ENCODE peak calls at places on chromosomes 6 and 20, in seven cellular contexts. Y is heart left ventricle; G is activated CD8-positive, alpha-beta memory T cell treated with anti-CD3 and anti-CD28 coated beads for 48 hours; D is activated T-cell treated with anti-CD3 and anti-CD28 coated beads for 1 hour; H is T-helper 9 cell; J is RWPE2; I is NCI-H1105 treated with DMSO at 0.1 percent for 48 hours. M is an unnamed sample.

GRCh38 chr6:1079525-1079924 is 232.4 kb upstream of the FOXQ1 start:
- DNase-seq in Y (no peak), G (no peak), D (no peak), H (no peak), J (no peak), I (no peak), M (peak)

GRCh38 chr6:33314515-33314942 is 651 bp upstream of the TAPBP start:
- DNase-seq in Y (peak), G (peak), D (peak), H (peak), J (no peak), I (peak), M (peak)

GRCh38 chr20:56513096-56513806 is 11.3 kb upstream of the FAM209A start:
- DNase-seq in Y (no peak), G (no peak), D (no peak), H (no peak), J (peak), I (no peak), M (no peak)

GRCh38 chr6:42735976-42736375 is 9.9 kb downstream of the TBCC start:
- DNase-seq in Y (no peak), G (no peak), D (no peak), H (no peak), J (no peak), I (no peak), M (no peak)

GRCh38 chr6:106087548-106088325 is 1.6 kb downstream of the PRDM1 start:
- DNase-seq in Y (peak), G (no peak), D (no peak), H (no peak), J (no peak), I (no peak), M (peak)

GRCh38 chr6:20352346-20352745 is 49.3 kb upstream of the E2F3 start:
- DNase-seq in Y (no peak), G (no peak), D (no peak), H (no peak), J (no peak), I (no peak), M (no peak)

GRCh38 chr20:19934792-19935491 is 82.2 kb upstream of the NAA20 start:
- DNase-seq in Y (peak), G (no peak), D (no peak), H (no peak), J (no peak), I (peak), M (no peak)

GRCh38 chr6:39446909-39447308 is 124.4 kb upstream of the KCNK16 start:
- DNase-seq in Y (no peak), G (no peak), D (no peak), H (no peak), J (no peak), I (no peak), M (no peak)

GRCh38 chr20:38049800-38050199 is 16.3 kb downstream of the RPRD1B start:
- DNase-seq in Y (no peak), G (no peak), D (no peak), H (no peak), J (peak), I (no peak), M (no peak)

GRCh38 chr6:100343678-100344077 is 121.0 kb downstream of the SIM1 start:
- DNase-seq in Y (no peak), G (no peak), D (no peak), H (no peak), J (no peak), I (no peak), M (peak)

GRCh38 chr6:167428664-167429063 is 103.8 kb downstream of the TTLL2 start:
- DNase-seq in Y (no peak), G (no peak), D (no peak), H (no peak), J (no peak), I (no peak), M (no peak)

GRCh38 chr6:160398674-160399271 is 50.6 kb downstream of the SLC22A3 start:
- DNase-seq in Y (no peak), G (no peak), D (no peak), H (no peak), J (no peak), I (no peak), M (peak)

GRCh38 chr6:161442381-161442858 is 168.6 kb upstream of the AGPAT4 start:
- DNase-seq in Y (no peak), G (no peak), D (no peak), H (no peak), J (no peak), I (no peak), M (no peak)

GRCh38 chr6:97187951-97188350 is 95.1 kb downstream of the MMS22L start:
- DNase-seq in Y (no peak), G (no peak), D (no peak), H (no peak), J (no peak), I (no peak), M (peak)

GRCh38 chr20:40959325-40960092 is 69.1 kb upstream of the TOP1 start:
- DNase-seq in Y (no peak), G (no peak), D (no peak), H (no peak), J (peak), I (no peak), M (no peak)

GRCh38 chr6:97123112-97123511 is 159.9 kb downstream of the MMS22L start:
- DNase-seq in Y (no peak), G (no peak), D (no peak), H (no peak), J (no peak), I (no peak), M (no peak)

GRCh38 chr6:6007311-6008113 is 787 bp upstream of the NRN1 start:
- DNase-seq in Y (no peak), G (no peak), D (no peak), H (no peak), J (no peak), I (peak), M (no peak)

GRCh38 chr6:34230653-34231351 is 5.9 kb upstream of the HMGA1 start:
- DNase-seq in Y (no peak), G (no peak), D (no peak), H (no peak), J (no peak), I (no peak), M (no peak)

GRCh38 chr6:85008311-85009015 is 244.1 kb upstream of the TBX18 start:
- DNase-seq in Y (no peak), G (no peak), D (no peak), H (no peak), J (no peak), I (no peak), M (no peak)

GRCh38 chr6:159759645-159760044 is 2.2 kb upstream of the ACAT2 start:
- DNase-seq in Y (no peak), G (no peak), D (no peak), H (no peak), J (no peak), I (no peak), M (no peak)